ENCODE peak calls at places on chromosomes 1 and 21, in ten cellular contexts. U is stomach, P is HL-60, I is K562, X is GM12878, S is Panc1, O is sigmoid colon, C is suprapubic skin, J is breast epithelium, Q is spleen. L is an unnamed sample.

GRCh38 chr21:32445101-32445500 is 32.6 kb downstream of the EVA1C start:
- DNase-seq in O (no peak), U (no peak), J (no peak), P (no peak), I (no peak), Q (no peak), C (no peak), X (no peak), S (no peak), L (no peak)

GRCh38 chr1:86156571-86157455 is at the start of gene COL24A1:
- DNase-seq in J (peak), I (peak), S (no peak), O (peak), X (no peak), P (peak), C (peak), U (no peak), Q (peak), L (peak)

GRCh38 chr1:93821412-93822144 is 57.4 kb downstream of the DNTTIP2 start:
- DNase-seq in U (no peak), Q (no peak), P (no peak), O (no peak), X (no peak), I (no peak), S (no peak), J (no peak), C (no peak), L (no peak)

GRCh38 chr1:93603581-93603980 is 78.1 kb downstream of the BCAR3 start:
- DNase-seq in C (no peak), P (no peak), Q (peak), S (no peak), O (no peak), X (no peak), I (no peak), J (no peak), U (no peak), L (no peak)

GRCh38 chr1:27658951-27659496 is 13.0 kb downstream of the IFI6 start:
- DNase-seq in O (peak), C (no peak), J (peak), P (peak), X (peak), I (peak), U (no peak), Q (peak), S (no peak), L (no peak)

GRCh38 chr21:31837613-31838390 is 35.0 kb upstream of the HUNK start:
- DNase-seq in X (no peak), S (no peak), C (no peak), U (no peak), O (no peak), Q (no peak), P (no peak), I (no peak), J (no peak), L (no peak)

GRCh38 chr1:11826946-11827345 is 20.6 kb downstream of the NPPA start:
- DNase-seq in S (no peak), O (peak), C (no peak), U (no peak), I (no peak), J (no peak), P (no peak), Q (no peak), X (no peak), L (no peak)

GRCh38 chr21:40143822-40144525 is 276.7 kb downstream of the PCP4 start:
- DNase-seq in P (peak), J (peak), C (no peak), I (peak), Q (no peak), S (peak), O (no peak), X (no peak), U (peak), L (peak)

GRCh38 chr1:202809597-202810159 is 1.1 kb upstream of the PCAT6 start:
- DNase-seq in S (no peak), J (no peak), O (no peak), P (no peak), C (no peak), X (no peak), Q (no peak), I (peak), U (no peak), L (no peak)

GRCh38 chr1:64608015-64608650 is 136.7 kb upstream of the RAVER2 start:
- DNase-seq in I (no peak), Q (no peak), X (no peak), U (no peak), J (no peak), O (no peak), C (no peak), P (no peak), S (no peak), L (no peak)

GRCh38 chr1:67429528-67430357 is 459 bp downstream of the SERBP1 start:
- DNase-seq in P (no peak), Q (peak), X (no peak), I (peak), S (no peak), U (peak), O (peak), C (peak), J (peak), L (peak)

GRCh38 chr1:157377216-157377821 is 175.0 kb downstream of the FCRL5 start:
- DNase-seq in U (peak), X (no peak), P (peak), S (no peak), O (no peak), J (no peak), C (no peak), Q (no peak), I (peak), L (peak)

GRCh38 chr1:58939146-58939545 is 155.3 kb upstream of the JUN start:
- DNase-seq in J (no peak), Q (no peak), O (no peak), X (no peak), C (no peak), S (no peak), I (no peak), P (no peak), U (no peak), L (no peak)

GRCh38 chr1:214548988-214549387 is 2.4 kb downstream of the PTPN14 start:
- DNase-seq in C (no peak), S (no peak), X (no peak), I (no peak), J (no peak), Q (no peak), O (peak), U (peak), P (no peak), L (peak)

GRCh38 chr1:209732725-209733124 is 23.1 kb upstream of the TRAF3IP3 start:
- DNase-seq in I (no peak), J (no peak), U (no peak), S (no peak), C (no peak), P (no peak), Q (no peak), X (no peak), O (no peak), L (no peak)

GRCh38 chr1:165364432-165365133 is 8.1 kb upstream of the LMX1A start:
- DNase-seq in I (no peak), S (no peak), P (no peak), O (peak), C (peak), Q (no peak), U (no peak), X (no peak), J (no peak), L (peak)

GRCh38 chr1:217133958-217134856 is 411.0 kb upstream of the ESRRG start:
- DNase-seq in X (no peak), U (no peak), Q (peak), I (no peak), P (no peak), S (no peak), O (no peak), J (no peak), C (no peak), L (no peak)

GRCh38 chr1:225762002-225762441 is 15.6 kb upstream of the SRP9 start:
- DNase-seq in J (no peak), Q (peak), U (peak), S (no peak), I (no peak), O (no peak), C (peak), X (no peak), P (no peak), L (no peak)

GRCh38 chr1:91529856-91530255 is 29.2 kb downstream of the CDC7 start:
- DNase-seq in I (peak), J (no peak), U (no peak), Q (no peak), P (no peak), O (no peak), S (peak), C (no peak), X (no peak), L (peak)

GRCh38 chr1:236938745-236939144 is 65.5 kb downstream of the MT1HL1 start:
- DNase-seq in O (no peak), X (no peak), S (no peak), Q (no peak), I (no peak), C (no peak), J (no peak), P (no peak), U (no peak), L (no peak)

GRCh38 chr1:82788038-82788437 is 987.3 kb downstream of the ADGRL2 start:
- DNase-seq in S (no peak), U (no peak), J (no peak), Q (no peak), I (no peak), X (no peak), P (no peak), O (no peak), C (no peak), L (no peak)

GRCh38 chr1:82788660-82789059 is 987.9 kb downstream of the ADGRL2 start:
- DNase-seq in S (no peak), X (no peak), Q (no peak), O (no peak), C (no peak), U (no peak), I (no peak), P (no peak), J (no peak), L (no peak)

GRCh38 chr1:82778612-82779011 is 977.9 kb downstream of the ADGRL2 start:
- DNase-seq in O (no peak), J (no peak), I (no peak), S (no peak), C (no peak), X (no peak), Q (no peak), P (no peak), U (no peak), L (no peak)

GRCh38 chr1:82782599-82782998 is 981.9 kb downstream of the ADGRL2 start:
- DNase-seq in P (no peak), X (no peak), O (no peak), S (no peak), I (no peak), C (no peak), Q (no peak), U (no peak), J (no peak), L (no peak)

GRCh38 chr1:82783025-82783424 is 982.3 kb downstream of the ADGRL2 start:
- DNase-seq in C (no peak), X (no peak), O (no peak), I (no peak), U (no peak), J (no peak), S (no peak), Q (no peak), P (no peak), L (no peak)
- TF ChIP-seq CTCF in C (no peak), X (no peak), O (no peak), I (no peak), U (no peak), J (no peak), S (no peak), Q (no peak), P (no peak), L (no peak)

DNA sequence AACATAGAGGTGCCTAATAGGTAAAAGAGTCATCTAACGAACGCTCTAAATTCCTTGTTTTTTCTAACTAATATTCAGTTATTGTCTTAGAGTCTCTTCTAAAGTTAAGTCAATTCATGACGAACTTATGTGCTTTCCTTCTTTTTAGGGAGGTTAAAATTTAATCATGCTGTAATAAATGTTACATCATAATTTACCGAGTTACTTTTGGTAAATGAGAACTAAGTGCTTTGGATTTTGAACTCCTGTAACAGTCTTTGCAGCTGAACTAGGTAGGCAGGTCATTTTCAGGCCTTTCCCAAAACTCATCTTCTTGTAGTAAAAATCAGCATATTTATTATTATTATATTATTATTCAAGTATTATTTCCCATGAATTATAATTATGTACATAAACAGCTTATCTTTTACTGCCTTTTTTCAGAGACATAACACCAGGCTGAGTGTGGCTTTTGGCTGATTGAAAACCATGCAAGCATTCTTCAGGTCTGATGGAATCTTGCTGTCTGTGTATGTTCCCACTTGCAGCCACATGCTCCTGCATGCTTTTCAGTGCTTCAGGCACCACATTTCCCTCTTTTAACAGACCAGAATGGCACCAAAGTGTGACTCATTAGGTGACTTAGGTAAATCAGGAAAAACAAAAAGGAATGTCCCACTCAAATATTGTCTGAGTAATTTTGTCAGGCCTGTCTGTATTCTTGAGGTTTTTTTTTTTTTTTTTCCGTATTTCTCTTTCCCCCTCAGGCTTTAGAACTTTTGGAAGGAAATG is 81.0 kb upstream of the CD55 start:
- DNase-seq in Q (no peak), S (no peak), X (no peak), O (no peak), J (no peak), C (no peak), U (no peak), I (no peak), P (no peak), L (no peak)
- TF ChIP-seq POLR2AphosphoS5 in Q (no peak), S (no peak), X (no peak), O (no peak), J (peak), C (peak), U (peak), I (no peak), P (no peak), L (peak)

DNA sequence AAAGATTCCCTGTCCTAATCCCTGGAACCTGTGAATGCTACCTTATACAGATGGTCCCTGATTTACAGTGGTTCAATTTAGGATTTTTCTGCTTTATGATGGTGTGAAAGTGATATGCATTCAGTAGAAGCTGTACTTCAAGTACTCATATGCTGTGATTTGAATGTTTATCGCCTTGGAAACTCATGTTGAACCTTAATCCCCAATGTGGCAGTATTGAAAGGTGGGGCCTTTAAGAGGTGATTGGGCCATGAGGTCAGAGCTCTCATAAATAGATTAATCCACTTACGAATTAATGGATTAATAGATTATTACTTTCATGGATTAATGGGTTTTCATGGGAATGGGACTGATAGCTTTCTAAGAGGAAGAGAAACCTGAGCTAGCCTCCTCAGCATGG is 10.5 kb upstream of the RRP15 start:
- DNase-seq in C (no peak), U (no peak), S (no peak), O (no peak), I (no peak), J (no peak), Q (no peak), P (no peak), X (no peak), L (no peak)
- TF ChIP-seq CTCF in C (no peak), U (no peak), S (no peak), O (no peak), I (no peak), J (no peak), Q (no peak), P (no peak), X (no peak), L (no peak)

DNA sequence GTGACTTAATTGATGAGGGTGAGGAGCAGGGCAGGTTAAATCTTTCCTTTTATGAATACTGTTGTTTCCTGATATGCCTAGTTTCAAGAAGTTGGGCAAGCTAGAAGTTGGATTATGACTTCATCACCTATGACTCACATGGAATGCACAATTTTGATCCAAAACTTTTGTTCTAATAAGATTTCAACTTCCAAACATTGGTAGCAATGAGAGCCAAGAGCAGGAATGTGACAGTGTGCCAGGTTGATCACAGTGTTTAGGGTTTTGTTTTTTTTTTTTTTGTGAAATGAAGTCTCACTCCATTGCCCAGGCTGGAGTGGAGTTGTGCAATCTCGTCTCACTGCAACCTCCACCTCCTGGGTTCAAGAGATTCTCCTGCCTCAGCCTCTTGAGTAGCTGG is 349.4 kb downstream of the DUSP10 start:
- DNase-seq in I (no peak), C (peak), O (peak), X (no peak), S (no peak), P (no peak), U (no peak), J (no peak), Q (no peak), L (no peak)
- TF ChIP-seq POLR2AphosphoS5 in I (no peak), C (peak), O (no peak), X (no peak), S (no peak), P (no peak), U (no peak), J (no peak), Q (no peak), L (no peak)

GRCh38 chr1:199956005-199956404 is 71.5 kb upstream of the NR5A2 start:
- DNase-seq in O (no peak), X (no peak), U (no peak), C (no peak), J (no peak), Q (peak), I (no peak), S (no peak), P (no peak), L (no peak)

GRCh38 chr1:199955235-199955634 is 72.3 kb upstream of the NR5A2 start:
- DNase-seq in X (no peak), C (no peak), O (no peak), I (no peak), S (no peak), P (no peak), Q (no peak), J (no peak), U (no peak), L (no peak)

GRCh38 chr1:199959775-199960110 is 67.8 kb upstream of the NR5A2 start:
- DNase-seq in C (no peak), O (no peak), I (no peak), Q (no peak), J (no peak), X (no peak), S (no peak), P (no peak), U (no peak), L (peak)

GRCh38 chr1:199959033-199959774 is 68.3 kb upstream of the NR5A2 start:
- DNase-seq in O (no peak), C (no peak), I (peak), Q (peak), S (no peak), P (no peak), U (no peak), X (no peak), J (no peak), L (no peak)

GRCh38 chr1:199954701-199955100 is 72.8 kb upstream of the NR5A2 start:
- DNase-seq in Q (peak), U (no peak), I (peak), S (no peak), X (no peak), P (no peak), O (no peak), J (no peak), C (no peak), L (no peak)
- TF ChIP-seq CTCF in Q (no peak), U (no peak), I (peak), S (peak), X (peak), P (no peak), O (no peak), J (no peak), C (no peak), L (no peak)